ENCODE peak calls at places on chromosomes 5 and 9, in five cellular contexts. S, T, G, P and I are unnamed samples.

GRCh38 chr5:115457985-115458384 is 86.6 kb downstream of the FEM1C start:
- DNase-seq in P (peak; percentile 12), G (no peak), S (no peak), T (no peak), I (no peak)

GRCh38 chr9:87510251-87510683 is 12.6 kb downstream of the DAPK1 start:
- DNase-seq in T (no peak), S (no peak), G (no peak), P (no peak), I (no peak)

GRCh38 chr5:81335946-81336345 is 34.6 kb downstream of the ZCCHC9 start:
- DNase-seq in S (no peak), T (no peak), G (no peak), P (no peak), I (no peak)

GRCh38 chr9:136903041-136903554 is 16.8 kb downstream of the TRAF2 start:
- DNase-seq in T (no peak), G (no peak), P (no peak), S (no peak), I (no peak)

GRCh38 chr9:26133537-26133936 is 455.3 kb upstream of the TUSC1 start:
- DNase-seq in S (no peak), P (no peak), G (no peak), T (no peak), I (no peak)

GRCh38 chr5:177446184-177447065 is at the start of gene PRR7:
- DNase-seq in G (no peak), T (peak; percentile 63), P (peak; percentile 75), S (peak; percentile 47), I (no peak)

GRCh38 chr9:127790094-127790855 is 4.4 kb downstream of the CDK9 start:
- DNase-seq in S (no peak), G (no peak), T (no peak), P (no peak), I (no peak)

GRCh38 chr9:4344946-4345345 is 45.1 kb upstream of the GLIS3 start:
- DNase-seq in S (no peak), G (peak; percentile 93), P (no peak), T (no peak), I (no peak)

GRCh38 chr9:82781965-82782392 is 281.0 kb downstream of the RASEF start:
- DNase-seq in P (peak; percentile 53), S (no peak), G (no peak), T (no peak), I (no peak)

GRCh38 chr5:132369471-132370240 is at the start of gene SLC22A5:
- DNase-seq in G (peak; percentile 47), P (peak; percentile 50), T (no peak), S (peak; percentile 59), I (no peak)

GRCh38 chr5:90548069-90548593 is 10.5 kb upstream of the ADGRV1 start:
- DNase-seq in P (peak; percentile 44), S (no peak), T (no peak), G (peak; percentile 46), I (no peak)

GRCh38 chr9:73176450-73176875 is 24.8 kb downstream of the ANXA1 start:
- DNase-seq in G (peak; percentile 79), P (peak; percentile 84), T (no peak), S (no peak), I (no peak)

GRCh38 chr9:130045657-130046450 is 2.9 kb upstream of the FNBP1 start:
- DNase-seq in G (no peak), S (no peak), P (no peak), T (no peak), I (no peak)

GRCh38 chr9:114894206-114894605 is 36.2 kb downstream of the TNFSF8 start:
- DNase-seq in T (no peak), P (no peak), S (no peak), G (no peak), I (no peak)

GRCh38 chr5:74471875-74472274 is 168.7 kb downstream of the ENC1 start:
- DNase-seq in T (no peak), S (no peak), P (no peak), G (no peak), I (no peak)

GRCh38 chr9:93473411-93473810 is 20.0 kb upstream of the FAM120AOS start:
- DNase-seq in T (no peak), P (no peak), G (peak; percentile 78), S (no peak), I (no peak)

GRCh38 chr9:115691097-115691496 is 462.5 kb upstream of the PAPPA start:
- DNase-seq in G (peak; percentile 100), P (peak; percentile 40), S (no peak), T (no peak), I (no peak)

GRCh38 chr5:154179846-154180710 is 10.5 kb upstream of the GALNT10 start:
- DNase-seq in P (peak; percentile 76), T (no peak), G (peak; percentile 55), S (peak; percentile 22), I (no peak)

GRCh38 chr5:142981886-142982820 is 212.0 kb downstream of the ARHGAP26 start:
- DNase-seq in S (no peak), G (peak; percentile 98), T (no peak), P (peak; percentile 83), I (no peak)

GRCh38 chr5:178232920-178233429 is 373 bp upstream of the PHYKPL start:
- DNase-seq in G (no peak), S (no peak), P (no peak), T (no peak), I (no peak)

GRCh38 chr9:86097510-86098224 is 1.7 kb downstream of the GOLM1 start:
- DNase-seq in P (no peak), T (no peak), G (no peak), S (no peak), I (no peak)

GRCh38 chr9:135188681-135189151 is 101.2 kb downstream of the OLFM1 start:
- DNase-seq in G (no peak), S (no peak), P (no peak), T (no peak), I (no peak)

GRCh38 chr9:127388037-127388855 is 8.7 kb upstream of the SLC2A8 start:
- DNase-seq in P (peak; percentile 71), T (peak; percentile 89), G (peak; percentile 96), S (no peak), I (peak; percentile 67)

GRCh38 chr5:150129813-150130492 is 25.7 kb downstream of the PDGFRB start:
- DNase-seq in G (peak; percentile 52), T (peak; percentile 65), P (peak; percentile 67), S (peak; percentile 84), I (peak; percentile 78)

GRCh38 chr5:38208782-38209378 is 49.5 kb upstream of the EGFLAM start:
- DNase-seq in S (peak; percentile 35), G (peak; percentile 58), T (no peak), P (peak; percentile 65), I (no peak)

GRCh38 chr5:80960531-80961375 is 590 bp downstream of the RASGRF2 start:
- DNase-seq in T (no peak), S (peak; percentile 35), G (no peak), P (peak; percentile 56), I (no peak)

GRCh38 chr9:70192707-70193106 is 66.1 kb upstream of the SMC5 start:
- DNase-seq in T (no peak), G (peak; percentile 73), P (no peak), S (no peak), I (no peak)